ENCODE peak calls at places on chromosomes 6 and 20, in ten cellular contexts. T is aorta; X is lung microvascular endothelial cell; O is LoVo; E is activated T-helper 1 cell treated with anti-CD3 and anti-CD28 coated beads, Interleukin-2, amount 50 U/mL, for 16 hours; J is HS-27A; H is ELR; K is skeletal muscle cell; I is nucleus accumbens; Y is heart left ventricle. Z is an unnamed sample.

GRCh38 chr6:169416249-169416648 is 162.6 kb upstream of the THBS2 start:
- DNase-seq in T (no peak), X (no peak), O (no peak), E (no peak), J (no peak), H (no peak), K (no peak), I (no peak), Y (no peak), Z (no peak)

GRCh38 chr6:165659945-165660862 is 2.8 kb downstream of the PDE10A start:
- DNase-seq in T (no peak), X (peak), O (no peak), E (no peak), J (no peak), H (no peak), K (no peak), I (no peak), Y (no peak), Z (no peak)

GRCh38 chr6:7143161-7143974 is 35.6 kb downstream of the RREB1 start:
- DNase-seq in T (no peak), X (no peak), O (no peak), E (no peak), J (no peak), H (no peak), K (no peak), I (peak), Y (no peak), Z (no peak)

GRCh38 chr6:56752009-56752408 is 109.3 kb upstream of the DST start:
- DNase-seq in T (no peak), X (peak), O (no peak), E (no peak), J (no peak), H (peak), K (no peak), I (no peak), Y (no peak), Z (no peak)

GRCh38 chr6:90088009-90088408 is 193.7 kb downstream of the GJA10 start:
- DNase-seq in T (no peak), X (peak), O (no peak), E (no peak), J (no peak), H (peak), K (peak), I (no peak), Y (no peak), Z (no peak)

GRCh38 chr6:132933085-132933484 is 118.7 kb downstream of the RPS12 start:
- DNase-seq in T (no peak), X (no peak), O (no peak), E (no peak), J (no peak), H (no peak), K (no peak), I (no peak), Y (no peak), Z (no peak)

GRCh38 chr20:1227121-1227582 is 1.3 kb downstream of the RAD21L1 start:
- DNase-seq in T (no peak), X (no peak), O (no peak), E (no peak), J (no peak), H (no peak), K (no peak), I (no peak), Y (no peak), Z (no peak)

GRCh38 chr6:35047265-35048011 is 93.7 kb downstream of the TCP11 start:
- DNase-seq in T (no peak), X (peak), O (no peak), E (no peak), J (no peak), H (no peak), K (peak), I (no peak), Y (no peak), Z (no peak)

GRCh38 chr6:44918893-44919292 is 409.2 kb upstream of the RUNX2 start:
- DNase-seq in T (no peak), X (no peak), O (no peak), E (no peak), J (no peak), H (no peak), K (no peak), I (no peak), Y (no peak), Z (no peak)

GRCh38 chr20:44886828-44887227 is 1.3 kb downstream of the YWHAB start:
- DNase-seq in T (no peak), X (peak), O (no peak), E (no peak), J (no peak), H (no peak), K (no peak), I (no peak), Y (no peak), Z (no peak)

GRCh38 chr6:56637640-56638039 is 5.0 kb downstream of the DST start:
- DNase-seq in T (no peak), X (peak), O (peak), E (no peak), J (peak), H (peak), K (peak), I (no peak), Y (no peak), Z (peak)

GRCh38 chr6:113833537-113833936 is 23.6 kb upstream of the MARCKS start:
- DNase-seq in T (no peak), X (no peak), O (no peak), E (no peak), J (no peak), H (peak), K (peak), I (no peak), Y (no peak), Z (no peak)

GRCh38 chr6:166456360-166457156 is 73.8 kb upstream of the MPC1 start:
- DNase-seq in T (no peak), X (peak), O (no peak), E (no peak), J (no peak), H (peak), K (no peak), I (no peak), Y (no peak), Z (no peak)

GRCh38 chr20:37285664-37286374 is 3.6 kb upstream of the MANBAL start:
- DNase-seq in T (no peak), X (no peak), O (no peak), E (no peak), J (no peak), H (no peak), K (no peak), I (no peak), Y (no peak), Z (no peak)

GRCh38 chr6:28673800-28674671 is 148.4 kb downstream of the GPX5 start:
- DNase-seq in T (no peak), X (peak), O (peak), E (no peak), J (no peak), H (peak), K (no peak), I (peak), Y (no peak), Z (no peak)

GRCh38 chr20:51011479-51011878 is 11.4 kb downstream of the KCNG1 start:
- DNase-seq in T (no peak), X (no peak), O (no peak), E (no peak), J (no peak), H (no peak), K (no peak), I (no peak), Y (no peak), Z (no peak)

GRCh38 chr20:53294804-53295203 is 298.8 kb downstream of the ZNF217 start:
- DNase-seq in T (no peak), X (no peak), O (no peak), E (no peak), J (no peak), H (no peak), K (no peak), I (no peak), Y (no peak), Z (no peak)

GRCh38 chr6:30885481-30885998 is 1.2 kb downstream of the DDR1 start:
- DNase-seq in T (no peak), X (no peak), O (peak), E (no peak), J (no peak), H (peak), K (no peak), I (no peak), Y (no peak), Z (no peak)

GRCh38 chr20:35604444-35604750 is 11.2 kb upstream of the SPAG4 start:
- DNase-seq in T (no peak), X (no peak), O (no peak), E (no peak), J (no peak), H (peak), K (no peak), I (no peak), Y (no peak), Z (no peak)

GRCh38 chr6:95294047-95294446 is 283.3 kb upstream of the MANEA start:
- DNase-seq in T (no peak), X (no peak), O (no peak), E (no peak), J (no peak), H (no peak), K (no peak), I (no peak), Y (no peak), Z (no peak)

GRCh38 chr20:62220666-62221568 is 839 bp upstream of the HRH3 start:
- DNase-seq in T (no peak), X (no peak), O (no peak), E (no peak), J (no peak), H (no peak), K (no peak), I (peak), Y (no peak), Z (no peak)

GRCh38 chr6:169805242-169805838 is 53.9 kb downstream of the ERMARD start:
- DNase-seq in T (no peak), X (no peak), O (no peak), E (no peak), J (no peak), H (no peak), K (no peak), I (no peak), Y (no peak), Z (no peak)

GRCh38 chr6:142716097-142716496 is 228.9 kb downstream of the HIVEP2 start:
- DNase-seq in T (no peak), X (peak), O (no peak), E (no peak), J (no peak), H (no peak), K (no peak), I (no peak), Y (no peak), Z (no peak)

GRCh38 chr20:59598625-59599310 is 5.6 kb upstream of the PHACTR3 start:
- DNase-seq in T (no peak), X (peak), O (peak), E (no peak), J (no peak), H (peak), K (no peak), I (peak), Y (no peak), Z (peak)

GRCh38 chr20:49785851-49786174 is 26.8 kb upstream of the SLC9A8 start:
- DNase-seq in T (no peak), X (no peak), O (no peak), E (no peak), J (no peak), H (no peak), K (no peak), I (no peak), Y (no peak), Z (no peak)

GRCh38 chr20:37383229-37383989 is 37.5 kb downstream of the SRC start:
- DNase-seq in T (peak), X (peak), O (no peak), E (no peak), J (no peak), H (peak), K (no peak), I (no peak), Y (peak), Z (no peak)

GRCh38 chr20:18788021-18788420 is 25.6 kb upstream of the SCP2D1 start:
- DNase-seq in T (no peak), X (no peak), O (no peak), E (no peak), J (no peak), H (no peak), K (no peak), I (no peak), Y (no peak), Z (no peak)

GRCh38 chr20:5748246-5748645 is 2.0 kb upstream of the SHLD1 start:
- DNase-seq in T (no peak), X (no peak), O (no peak), E (no peak), J (no peak), H (no peak), K (no peak), I (no peak), Y (no peak), Z (no peak)

GRCh38 chr6:157982297-157982579 is 575 bp downstream of the SYNJ2 start:
- DNase-seq in T (no peak), X (peak), O (peak), E (no peak), J (no peak), H (peak), K (no peak), I (no peak), Y (peak), Z (no peak)

GRCh38 chr20:39800111-39800510 is 838.0 kb downstream of the DHX35 start:
- DNase-seq in T (no peak), X (no peak), O (no peak), E (no peak), J (no peak), H (peak), K (peak), I (no peak), Y (no peak), Z (no peak)

GRCh38 chr6:84065718-84066290 is 32.2 kb downstream of the MRAP2 start:
- DNase-seq in T (peak), X (peak), O (no peak), E (no peak), J (no peak), H (peak), K (peak), I (no peak), Y (no peak), Z (no peak)

GRCh38 chr20:5353624-5354496 is 37.1 kb upstream of the PROKR2 start:
- DNase-seq in T (no peak), X (peak), O (peak), E (no peak), J (no peak), H (peak), K (peak), I (no peak), Y (no peak), Z (peak)

GRCh38 chr6:56714982-56715456 is 72.3 kb upstream of the DST start:
- DNase-seq in T (no peak), X (peak), O (peak), E (no peak), J (peak), H (peak), K (no peak), I (no peak), Y (no peak), Z (no peak)

GRCh38 chr20:15205719-15206118 is 868.3 kb upstream of the FLRT3 start:
- DNase-seq in T (no peak), X (no peak), O (no peak), E (no peak), J (no peak), H (no peak), K (no peak), I (no peak), Y (no peak), Z (no peak)

GRCh38 chr20:36919715-36920333 is 31.7 kb downstream of the SAMHD1 start:
- DNase-seq in T (no peak), X (peak), O (peak), E (no peak), J (peak), H (peak), K (peak), I (no peak), Y (no peak), Z (peak)